ENCODE peak calls at places on chromosomes 2 and 18, in ten cellular contexts. Y is NCI-H69; A is fibroblast of gingiva; V is cortex of kidney; E is glutamatergic neuron; N is midbrain; R is Caki2; T is adipocyte; M is stimulated activated CD4-positive, alpha-beta T cell treated with anti-CD3 and anti-CD28 coated beads, TNF-alpha, amount 100 ng/mL, for 4 hours; L is OCI-LY7. O is an unnamed sample.

GRCh38 chr18:55573386-55573785 is 14.6 kb downstream of the TCF4 start:
- DNase-seq in N (no peak), Y (no peak), R (no peak), A (no peak), V (no peak), M (no peak), E (no peak), L (no peak), T (no peak), O (no peak)

GRCh38 chr18:7415081-7415894 is 151.8 kb upstream of the PTPRM start:
- DNase-seq in L (no peak), M (no peak), Y (no peak), R (no peak), A (no peak), T (no peak), V (no peak), N (no peak), E (no peak), O (no peak)

GRCh38 chr2:151197184-151198070 is 64.2 kb downstream of the RBM43 start:
- DNase-seq in E (no peak), L (no peak), A (peak), M (no peak), V (no peak), N (no peak), R (peak), T (no peak), Y (no peak), O (no peak)

GRCh38 chr2:204074434-204074833 is 137.9 kb downstream of the ICOS start:
- DNase-seq in R (no peak), E (no peak), N (no peak), A (peak), L (no peak), T (peak), M (no peak), Y (no peak), V (no peak), O (no peak)

GRCh38 chr2:152284398-152284797 is 50.6 kb upstream of the FMNL2 start:
- DNase-seq in M (no peak), Y (no peak), E (no peak), A (no peak), N (no peak), R (no peak), T (no peak), L (no peak), V (no peak), O (no peak)

GRCh38 chr2:160651416-160652200 is 158.0 kb upstream of the RBMS1 start:
- DNase-seq in E (no peak), N (no peak), T (no peak), R (no peak), L (no peak), Y (no peak), A (peak), M (no peak), V (no peak), O (no peak)

GRCh38 chr18:9380571-9381390 is 46.2 kb downstream of the TWSG1 start:
- DNase-seq in E (no peak), Y (peak), T (peak), V (no peak), L (no peak), A (peak), N (peak), M (no peak), R (no peak), O (no peak)

GRCh38 chr2:36553690-36554089 is 44.3 kb downstream of the FEZ2 start:
- DNase-seq in L (no peak), M (no peak), T (no peak), Y (no peak), R (no peak), A (no peak), E (no peak), N (no peak), V (no peak), O (no peak)

GRCh38 chr18:63869374-63869773 is 18.1 kb upstream of the SERPINB2 start:
- DNase-seq in N (no peak), L (no peak), Y (no peak), R (no peak), A (peak), V (no peak), E (no peak), M (no peak), T (no peak), O (no peak)

GRCh38 chr2:96927420-96928171 is 57.7 kb upstream of the SEMA4C start:
- DNase-seq in M (no peak), R (no peak), L (no peak), V (no peak), E (no peak), Y (peak), A (peak), N (peak), T (peak), O (no peak)

GRCh38 chr18:36360256-36360909 is 62.9 kb downstream of the FHOD3 start:
- DNase-seq in L (no peak), M (no peak), N (no peak), T (no peak), E (no peak), R (no peak), Y (no peak), V (no peak), A (no peak), O (no peak)

GRCh38 chr2:152420923-152421322 is 85.9 kb downstream of the FMNL2 start:
- DNase-seq in V (no peak), R (no peak), L (no peak), N (no peak), A (no peak), T (no peak), Y (no peak), E (no peak), M (no peak), O (no peak)

GRCh38 chr2:72210470-72210869 is 62.8 kb upstream of the CYP26B1 start:
- DNase-seq in Y (no peak), N (no peak), R (peak), E (no peak), A (no peak), M (no peak), T (no peak), V (no peak), L (no peak), O (no peak)

GRCh38 chr2:138831691-138832090 is 51.5 kb upstream of the NXPH2 start:
- DNase-seq in L (no peak), R (no peak), V (no peak), A (no peak), N (no peak), Y (no peak), E (no peak), T (no peak), M (no peak), O (no peak)

GRCh38 chr2:105812180-105813044 is 67.7 kb downstream of the NCK2 start:
- DNase-seq in A (peak), L (no peak), M (no peak), T (peak), V (no peak), R (no peak), Y (peak), E (no peak), N (peak), O (no peak)

GRCh38 chr2:109261906-109262631 is 133.1 kb downstream of the SH3RF3 start:
- DNase-seq in M (no peak), A (no peak), Y (peak), L (no peak), N (no peak), T (no peak), V (no peak), E (no peak), R (no peak), O (no peak)

GRCh38 chr2:71675296-71675695 is 221.9 kb downstream of the DYSF start:
- DNase-seq in A (no peak), M (no peak), T (no peak), L (peak), R (no peak), V (no peak), E (no peak), Y (peak), N (no peak), O (no peak)